ENCODE peak calls at places on chromosomes 6 and 20, in nine cellular contexts. One of them, this sample, is unnamed.

GRCh38 chr6:11964729-11965128 is 47.4 kb upstream of the HIVEP1 start:
- DNase-seq in endothelial cell: no peak
- DNase-seq in HT1080: no peak
- DNase-seq in DMS153: no peak
- DNase-seq in Caki2: no peak
- DNase-seq in activated CD4-positive, alpha-beta T cell treated with anti-CD3 and anti-CD28 coated beads, Interleukin-2, amount 50 U/mL, for 1 hour: no peak
- DNase-seq in AG08396: no peak
- DNase-seq in left cardiac atrium: no peak
- DNase-seq in pulmonary artery endothelial cell: no peak
- DNase-seq in this sample: no peak

GRCh38 chr6:170129691-170130171 is 161.1 kb downstream of the DLL1 start:
- DNase-seq in activated CD4-positive, alpha-beta T cell treated with anti-CD3 and anti-CD28 coated beads, Interleukin-2, amount 50 U/mL, for 1 hour: no peak
- DNase-seq in AG08396: no peak
- DNase-seq in pulmonary artery endothelial cell: no peak
- DNase-seq in DMS153: peak
- DNase-seq in endothelial cell: no peak
- DNase-seq in Caki2: no peak
- DNase-seq in HT1080: no peak
- DNase-seq in left cardiac atrium: peak
- DNase-seq in this sample: peak

GRCh38 chr20:44185574-44185973 is 1.4 kb downstream of the JPH2 start:
- DNase-seq in HT1080: no peak
- DNase-seq in Caki2: no peak
- DNase-seq in endothelial cell: no peak
- DNase-seq in pulmonary artery endothelial cell: no peak
- DNase-seq in AG08396: no peak
- DNase-seq in activated CD4-positive, alpha-beta T cell treated with anti-CD3 and anti-CD28 coated beads, Interleukin-2, amount 50 U/mL, for 1 hour: no peak
- DNase-seq in left cardiac atrium: no peak
- DNase-seq in DMS153: no peak
- DNase-seq in this sample: no peak

GRCh38 chr20:18571578-18571977 is 4.3 kb downstream of the SMIM26 start:
- DNase-seq in activated CD4-positive, alpha-beta T cell treated with anti-CD3 and anti-CD28 coated beads, Interleukin-2, amount 50 U/mL, for 1 hour: no peak
- DNase-seq in HT1080: no peak
- DNase-seq in endothelial cell: no peak
- DNase-seq in left cardiac atrium: no peak
- DNase-seq in pulmonary artery endothelial cell: no peak
- DNase-seq in DMS153: no peak
- DNase-seq in AG08396: no peak
- DNase-seq in Caki2: no peak
- DNase-seq in this sample: no peak

GRCh38 chr6:91081452-91082067 is 494.7 kb upstream of the MAP3K7 start:
- DNase-seq in HT1080: peak
- DNase-seq in left cardiac atrium: no peak
- DNase-seq in activated CD4-positive, alpha-beta T cell treated with anti-CD3 and anti-CD28 coated beads, Interleukin-2, amount 50 U/mL, for 1 hour: no peak
- DNase-seq in DMS153: peak
- DNase-seq in endothelial cell: peak
- DNase-seq in Caki2: peak
- DNase-seq in AG08396: peak
- DNase-seq in pulmonary artery endothelial cell: peak
- DNase-seq in this sample: peak

GRCh38 chr6:166005401-166005845 is 162.2 kb downstream of the TBXT start:
- DNase-seq in endothelial cell: no peak
- DNase-seq in left cardiac atrium: peak
- DNase-seq in activated CD4-positive, alpha-beta T cell treated with anti-CD3 and anti-CD28 coated beads, Interleukin-2, amount 50 U/mL, for 1 hour: no peak
- DNase-seq in DMS153: no peak
- DNase-seq in pulmonary artery endothelial cell: no peak
- DNase-seq in AG08396: peak
- DNase-seq in HT1080: no peak
- DNase-seq in Caki2: no peak
- DNase-seq in this sample: peak

GRCh38 chr6:25449774-25450173 is 170.6 kb downstream of the CARMIL1 start:
- DNase-seq in endothelial cell: no peak
- DNase-seq in left cardiac atrium: no peak
- DNase-seq in DMS153: peak
- DNase-seq in pulmonary artery endothelial cell: no peak
- DNase-seq in activated CD4-positive, alpha-beta T cell treated with anti-CD3 and anti-CD28 coated beads, Interleukin-2, amount 50 U/mL, for 1 hour: no peak
- DNase-seq in HT1080: no peak
- DNase-seq in AG08396: no peak
- DNase-seq in Caki2: no peak
- DNase-seq in this sample: no peak

GRCh38 chr20:56656632-56657031 is 27.5 kb downstream of the TFAP2C start:
- DNase-seq in DMS153: no peak
- DNase-seq in endothelial cell: no peak
- DNase-seq in HT1080: no peak
- DNase-seq in left cardiac atrium: no peak
- DNase-seq in pulmonary artery endothelial cell: no peak
- DNase-seq in AG08396: no peak
- DNase-seq in activated CD4-positive, alpha-beta T cell treated with anti-CD3 and anti-CD28 coated beads, Interleukin-2, amount 50 U/mL, for 1 hour: no peak
- DNase-seq in Caki2: no peak
- DNase-seq in this sample: no peak

GRCh38 chr20:42441862-42442196 is 747.9 kb downstream of the PTPRT start:
- DNase-seq in pulmonary artery endothelial cell: no peak
- DNase-seq in HT1080: no peak
- DNase-seq in AG08396: no peak
- DNase-seq in activated CD4-positive, alpha-beta T cell treated with anti-CD3 and anti-CD28 coated beads, Interleukin-2, amount 50 U/mL, for 1 hour: no peak
- DNase-seq in left cardiac atrium: peak
- DNase-seq in DMS153: no peak
- DNase-seq in Caki2: no peak
- DNase-seq in endothelial cell: no peak
- DNase-seq in this sample: no peak

GRCh38 chr6:42423244-42423643 is 28.5 kb downstream of the TRERF1 start:
- DNase-seq in DMS153: no peak
- DNase-seq in AG08396: no peak
- DNase-seq in HT1080: no peak
- DNase-seq in endothelial cell: no peak
- DNase-seq in pulmonary artery endothelial cell: no peak
- DNase-seq in activated CD4-positive, alpha-beta T cell treated with anti-CD3 and anti-CD28 coated beads, Interleukin-2, amount 50 U/mL, for 1 hour: no peak
- DNase-seq in Caki2: no peak
- DNase-seq in left cardiac atrium: no peak
- DNase-seq in this sample: no peak

GRCh38 chr6:144912474-144912873 is 627.3 kb downstream of the UTRN start:
- DNase-seq in endothelial cell: no peak
- DNase-seq in HT1080: peak
- DNase-seq in activated CD4-positive, alpha-beta T cell treated with anti-CD3 and anti-CD28 coated beads, Interleukin-2, amount 50 U/mL, for 1 hour: no peak
- DNase-seq in DMS153: no peak
- DNase-seq in Caki2: peak
- DNase-seq in AG08396: peak
- DNase-seq in pulmonary artery endothelial cell: no peak
- DNase-seq in left cardiac atrium: no peak
- DNase-seq in this sample: no peak

GRCh38 chr20:23697947-23698346 is 9.1 kb upstream of the CST4 start:
- DNase-seq in AG08396: no peak
- DNase-seq in DMS153: no peak
- DNase-seq in HT1080: no peak
- DNase-seq in left cardiac atrium: no peak
- DNase-seq in Caki2: no peak
- DNase-seq in endothelial cell: no peak
- DNase-seq in activated CD4-positive, alpha-beta T cell treated with anti-CD3 and anti-CD28 coated beads, Interleukin-2, amount 50 U/mL, for 1 hour: no peak
- DNase-seq in pulmonary artery endothelial cell: no peak
- DNase-seq in this sample: no peak

GRCh38 chr20:34232494-34233087 is 8.6 kb upstream of the ASIP start:
- DNase-seq in HT1080: no peak
- DNase-seq in activated CD4-positive, alpha-beta T cell treated with anti-CD3 and anti-CD28 coated beads, Interleukin-2, amount 50 U/mL, for 1 hour: no peak
- DNase-seq in Caki2: no peak
- DNase-seq in endothelial cell: no peak
- DNase-seq in AG08396: no peak
- DNase-seq in left cardiac atrium: no peak
- DNase-seq in pulmonary artery endothelial cell: no peak
- DNase-seq in DMS153: no peak
- DNase-seq in this sample: no peak

GRCh38 chr6:46040288-46040687 is 24.6 kb upstream of the CLIC5 start:
- DNase-seq in left cardiac atrium: no peak
- DNase-seq in HT1080: no peak
- DNase-seq in AG08396: no peak
- DNase-seq in Caki2: no peak
- DNase-seq in DMS153: no peak
- DNase-seq in pulmonary artery endothelial cell: no peak
- DNase-seq in activated CD4-positive, alpha-beta T cell treated with anti-CD3 and anti-CD28 coated beads, Interleukin-2, amount 50 U/mL, for 1 hour: no peak
- DNase-seq in endothelial cell: no peak
- DNase-seq in this sample: no peak

GRCh38 chr6:43115365-43115764 is 39.3 kb downstream of the PTK7 start:
- DNase-seq in pulmonary artery endothelial cell: no peak
- DNase-seq in Caki2: no peak
- DNase-seq in activated CD4-positive, alpha-beta T cell treated with anti-CD3 and anti-CD28 coated beads, Interleukin-2, amount 50 U/mL, for 1 hour: no peak
- DNase-seq in AG08396: no peak
- DNase-seq in HT1080: no peak
- DNase-seq in left cardiac atrium: no peak
- DNase-seq in DMS153: no peak
- DNase-seq in endothelial cell: no peak
- DNase-seq in this sample: no peak

GRCh38 chr6:11324453-11325023 is 92.1 kb upstream of the NEDD9 start:
- DNase-seq in activated CD4-positive, alpha-beta T cell treated with anti-CD3 and anti-CD28 coated beads, Interleukin-2, amount 50 U/mL, for 1 hour: no peak
- DNase-seq in left cardiac atrium: no peak
- DNase-seq in endothelial cell: no peak
- DNase-seq in DMS153: no peak
- DNase-seq in pulmonary artery endothelial cell: no peak
- DNase-seq in HT1080: no peak
- DNase-seq in Caki2: no peak
- DNase-seq in AG08396: no peak
- DNase-seq in this sample: no peak

GRCh38 chr20:25083141-25083772 is 1.3 kb upstream of the VSX1 start:
- DNase-seq in left cardiac atrium: no peak
- DNase-seq in pulmonary artery endothelial cell: no peak
- DNase-seq in Caki2: no peak
- DNase-seq in AG08396: peak
- DNase-seq in endothelial cell: no peak
- DNase-seq in DMS153: no peak
- DNase-seq in HT1080: no peak
- DNase-seq in activated CD4-positive, alpha-beta T cell treated with anti-CD3 and anti-CD28 coated beads, Interleukin-2, amount 50 U/mL, for 1 hour: no peak
- DNase-seq in this sample: no peak